ENCODE peak calls at places on chromosomes 2 and 18, in six cellular contexts. C is HepG2, E is HL-60, X is K562, B is SK-N-SH, J is GM12878. Z is an unnamed sample.

GRCh38 chr2:219254590-219255219 is 987 bp upstream of the TUBA4A start:
- DNase-seq in C (no peak), E (no peak), X (no peak), B (no peak), J (no peak), Z (no peak)

GRCh38 chr18:33116376-33116775 is 324.1 kb downstream of the CCDC178 start:
- DNase-seq in C (no peak), E (no peak), X (no peak), B (no peak), J (no peak), Z (no peak)

GRCh38 chr2:229642371-229642770 is 72.0 kb downstream of the DNER start:
- DNase-seq in C (no peak), E (no peak), X (no peak), B (no peak), J (no peak), Z (no peak)

GRCh38 chr18:55256568-55257289 is 297.5 kb upstream of the CCDC68 start:
- DNase-seq in C (no peak), E (no peak), X (no peak), B (no peak), J (no peak), Z (no peak)

GRCh38 chr2:166485558-166486193 is 8.4 kb downstream of the SCN7A start:
- DNase-seq in C (no peak), E (no peak), X (no peak), B (no peak), J (no peak), Z (no peak)

GRCh38 chr2:48283870-48284269 is 246.1 kb upstream of the STON1 start:
- DNase-seq in C (no peak), E (no peak), X (no peak), B (no peak), J (no peak), Z (no peak)

GRCh38 chr2:70029814-70030409 is 57.4 kb upstream of the PCBP1 start:
- DNase-seq in C (no peak), E (no peak), X (peak; percentile 80), B (peak; percentile 51), J (no peak), Z (peak; percentile 61)

GRCh38 chr2:192124576-192124975 is 70.2 kb downstream of the TMEFF2 start:
- DNase-seq in C (no peak), E (no peak), X (no peak), B (no peak), J (no peak), Z (no peak)

GRCh38 chr2:110116033-110116710 is 550 bp upstream of the MALL start:
- DNase-seq in C (no peak), E (no peak), X (no peak), B (peak; percentile 62), J (no peak), Z (no peak)

GRCh38 chr2:10712186-10712809 is 9.1 kb upstream of the ATP6V1C2 start:
- DNase-seq in C (no peak), E (no peak), X (no peak), B (no peak), J (no peak), Z (peak; percentile 47)

GRCh38 chr2:10704034-10704594 is 14.3 kb upstream of the NOL10 start:
- DNase-seq in C (no peak), E (no peak), X (no peak), B (no peak), J (no peak), Z (no peak)

GRCh38 chr2:10707831-10708230 is 13.6 kb upstream of the ATP6V1C2 start:
- DNase-seq in C (no peak), E (no peak), X (no peak), B (no peak), J (no peak), Z (no peak)

GRCh38 chr2:10706033-10706432 is 15.4 kb upstream of the ATP6V1C2 start:
- DNase-seq in C (no peak), E (no peak), X (no peak), B (no peak), J (no peak), Z (no peak)

GRCh38 chr2:10709290-10709939 is 12.0 kb upstream of the ATP6V1C2 start:
- DNase-seq in C (peak; percentile 51), E (no peak), X (peak; percentile 6), B (peak; percentile 50), J (no peak), Z (peak; percentile 41)
- TF ChIP-seq GABPA in C (no peak), E (no peak), X (no peak), B (no peak), J (no peak), Z (no peak)

GRCh38 chr2:196131949-196132925 is 39.1 kb downstream of the STK17B start:
- DNase-seq in C (no peak), E (no peak), X (no peak), B (no peak), J (no peak), Z (no peak)
- TF ChIP-seq GABPA in C (no peak), E (no peak), X (no peak), B (no peak), J (no peak), Z (no peak)

GRCh38 chr2:176110975-176111663 is 4.0 kb downstream of the HOXD11 start:
- DNase-seq in C (peak; percentile 50), E (peak; percentile 36), X (peak; percentile 74), B (peak; percentile 88), J (no peak), Z (peak; percentile 84)
- TF ChIP-seq GABPA in C (no peak), E (no peak), X (no peak), B (no peak), J (no peak), Z (no peak)

GRCh38 chr2:12498286-12498685 is 218.4 kb upstream of the TRIB2 start:
- DNase-seq in C (no peak), E (no peak), X (no peak), B (no peak), J (no peak), Z (no peak)

GRCh38 chr2:12501469-12502147 is 215.1 kb upstream of the TRIB2 start:
- DNase-seq in C (no peak), E (no peak), X (no peak), B (no peak), J (peak; percentile 76), Z (no peak)

GRCh38 chr2:12502759-12503158 is 214.0 kb upstream of the TRIB2 start:
- DNase-seq in C (no peak), E (no peak), X (no peak), B (no peak), J (no peak), Z (no peak)

GRCh38 chr2:12498703-12499102 is 218.0 kb upstream of the TRIB2 start:
- DNase-seq in C (no peak), E (no peak), X (no peak), B (no peak), J (no peak), Z (no peak)

DNA sequence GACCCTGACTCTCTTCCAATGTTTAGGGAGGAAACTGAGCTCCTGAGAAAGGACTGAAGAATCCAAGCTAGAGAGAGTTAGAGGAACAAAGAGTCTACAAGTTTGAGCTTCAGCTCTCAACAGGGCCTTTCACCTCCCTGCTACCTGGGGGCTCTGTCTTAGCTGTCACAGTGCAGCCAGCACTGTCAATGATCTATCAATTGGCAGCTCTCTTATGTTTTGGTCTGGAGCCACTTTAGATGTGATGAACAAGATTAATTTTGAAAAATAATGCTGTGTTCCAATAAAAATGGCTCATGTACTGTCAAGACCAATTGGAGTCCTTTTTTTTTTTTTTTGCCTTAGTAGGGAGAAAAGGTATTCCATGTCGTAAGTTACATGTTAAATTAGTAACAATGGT is 215.8 kb upstream of the TRIB2 start:
- DNase-seq in C (no peak), E (no peak), X (no peak), B (no peak), J (no peak), Z (no peak)
- TF ChIP-seq GABPA in C (no peak), E (no peak), X (no peak), B (no peak), J (no peak), Z (no peak)

GRCh38 chr2:173831312-173832229 is 133.6 kb downstream of the SP3 start:
- DNase-seq in C (no peak), E (no peak), X (no peak), B (no peak), J (no peak), Z (no peak)
- TF ChIP-seq GABPA in C (no peak), E (no peak), X (no peak), B (no peak), J (no peak), Z (no peak)

GRCh38 chr2:175234650-175235049 is 53.1 kb upstream of the ATP5MC3 start:
- DNase-seq in C (no peak), E (no peak), X (no peak), B (no peak), J (no peak), Z (no peak)
- TF ChIP-seq GABPA in C (no peak), E (no peak), X (no peak), B (no peak), J (no peak), Z (no peak)

GRCh38 chr2:74841663-74842062 is 7.7 kb downstream of the HK2 start:
- DNase-seq in C (no peak), E (no peak), X (no peak), B (no peak), J (no peak), Z (no peak)

GRCh38 chr2:74844752-74845151 is 10.8 kb downstream of the HK2 start:
- DNase-seq in C (no peak), E (no peak), X (no peak), B (no peak), J (no peak), Z (no peak)

GRCh38 chr2:74845217-74845751 is 11.4 kb downstream of the HK2 start:
- DNase-seq in C (no peak), E (no peak), X (no peak), B (no peak), J (no peak), Z (peak; percentile 56)

GRCh38 chr2:74845991-74846390 is 12.1 kb downstream of the HK2 start:
- DNase-seq in C (no peak), E (no peak), X (no peak), B (no peak), J (no peak), Z (no peak)

DNA sequence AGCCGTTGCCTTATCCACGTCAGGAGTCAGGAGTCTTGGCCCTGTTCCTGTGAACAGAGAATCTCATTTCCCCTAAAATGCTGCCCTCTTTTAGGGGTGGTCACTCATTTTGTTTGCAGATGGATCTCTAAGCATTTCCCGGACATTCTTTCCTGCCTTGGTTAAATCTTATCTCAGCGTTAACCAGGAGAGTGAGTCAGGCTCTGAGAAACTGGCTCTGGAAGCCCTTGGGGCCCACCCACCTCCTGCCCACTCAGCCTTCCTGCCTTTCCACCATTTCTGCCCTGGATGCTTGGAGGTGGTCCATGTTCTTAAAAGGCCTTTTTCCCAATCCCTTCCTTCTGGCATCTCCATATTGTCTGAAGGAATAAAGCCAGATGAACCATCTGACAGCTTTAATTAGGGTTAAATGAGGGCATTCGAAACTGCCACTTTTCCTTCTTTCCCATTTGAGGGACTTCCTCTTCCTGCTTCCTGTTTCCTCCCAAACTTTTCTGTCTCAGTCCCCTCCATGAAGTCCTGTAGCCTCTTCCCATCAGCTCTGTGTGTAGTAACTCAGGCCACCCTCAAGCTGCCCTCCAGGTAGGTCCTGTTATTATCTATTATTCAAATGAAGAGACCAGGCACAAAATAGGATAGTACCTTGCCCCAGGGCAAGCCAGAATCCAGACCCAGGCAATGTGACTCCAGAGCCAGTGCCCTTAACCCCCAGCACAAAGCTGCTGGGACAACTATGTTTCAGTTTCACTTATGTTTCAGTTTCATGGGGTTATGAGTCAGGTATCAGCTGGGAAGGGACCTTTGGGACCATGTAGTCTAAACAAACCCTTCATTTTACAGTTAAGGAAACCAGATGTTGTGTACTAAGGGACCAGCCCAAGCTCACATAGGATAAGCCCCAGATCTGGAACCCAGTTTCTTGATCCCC is 9.7 kb downstream of the HK2 start:
- DNase-seq in C (peak; percentile 76), E (no peak), X (no peak), B (no peak), J (peak; percentile 56), Z (no peak)
- TF ChIP-seq GABPA in C (no peak), E (no peak), X (no peak), B (no peak), J (no peak), Z (no peak)

Z was measured in H1.